ENCODE peak calls at places on chromosomes 5 and 9, in five cellular contexts. F is brain microvascular endothelial cell, C is SK-N-SH, Y is heart right ventricle, M is left lung. L is an unnamed sample.

GRCh38 chr5:34064656-34065055 is 21.6 kb upstream of the C1QTNF3 start:
- DNase-seq in F (no peak), C (no peak), Y (no peak), M (no peak), L (no peak)

GRCh38 chr5:22316291-22316690 is 536.9 kb downstream of the CDH12 start:
- DNase-seq in F (no peak), C (no peak), Y (no peak), M (no peak), L (no peak)

GRCh38 chr9:106799146-106799545 is 63.8 kb upstream of the ZNF462 start:
- DNase-seq in F (peak; percentile 82), C (no peak), Y (no peak), M (no peak), L (peak; percentile 85)

GRCh38 chr9:112863214-112863613 is 27.5 kb downstream of the SLC46A2 start:
- DNase-seq in F (no peak), C (no peak), Y (peak; percentile 23), M (peak; percentile 77), L (no peak)

GRCh38 chr5:172697123-172698121 is 56.4 kb downstream of the NEURL1B start:
- DNase-seq in F (peak; percentile 68), C (peak; percentile 87), Y (peak; percentile 85), M (peak; percentile 92), L (peak; percentile 89)

GRCh38 chr5:39194466-39195136 is 24.8 kb downstream of the FYB1 start:
- DNase-seq in F (peak; percentile 95), C (no peak), Y (no peak), M (no peak), L (peak; percentile 81)

GRCh38 chr5:79357401-79357800 is 121.5 kb downstream of the JMY start:
- DNase-seq in F (peak; percentile 19), C (no peak), Y (no peak), M (no peak), L (no peak)

GRCh38 chr5:111017731-111018130 is 53.8 kb upstream of the TSLP start:
- DNase-seq in F (no peak), C (no peak), Y (no peak), M (no peak), L (no peak)

GRCh38 chr9:84397151-84397728 is 56.7 kb upstream of the SLC28A3 start:
- DNase-seq in F (peak; percentile 74), C (peak; percentile 82), Y (peak; percentile 31), M (no peak), L (peak; percentile 79)

GRCh38 chr5:136182618-136183017 is 10.3 kb downstream of the SMIM32 start:
- DNase-seq in F (no peak), C (no peak), Y (no peak), M (no peak), L (no peak)

GRCh38 chr5:91219141-91219802 is 163.8 kb downstream of the ARRDC3 start:
- DNase-seq in F (peak; percentile 81), C (no peak), Y (no peak), M (no peak), L (peak; percentile 73)

GRCh38 chr5:1919209-1919566 is 36.5 kb upstream of the IRX4 start:
- DNase-seq in F (no peak), C (no peak), Y (no peak), M (no peak), L (no peak)

GRCh38 chr5:78647838-78648358 is 674 bp downstream of the LHFPL2 start:
- DNase-seq in F (peak; percentile 55), C (no peak), Y (peak; percentile 70), M (peak; percentile 89), L (peak; percentile 52)

GRCh38 chr5:134139891-134140469 is 25.5 kb downstream of the TCF7 start:
- DNase-seq in F (no peak), C (no peak), Y (no peak), M (no peak), L (no peak)

GRCh38 chr5:93381057-93381456 is 200.0 kb downstream of the NR2F1-AS1 start:
- DNase-seq in F (peak; percentile 66), C (no peak), Y (no peak), M (no peak), L (no peak)

GRCh38 chr5:16792278-16793275 is 143.5 kb downstream of the MYO10 start:
- DNase-seq in F (no peak), C (peak; percentile 68), Y (no peak), M (no peak), L (no peak)

GRCh38 chr5:159511570-159511969 is 181.3 kb upstream of the IL12B start:
- DNase-seq in F (no peak), C (no peak), Y (no peak), M (no peak), L (no peak)

GRCh38 chr9:135437259-135437658 is 42.3 kb upstream of the PPP1R26 start:
- DNase-seq in F (no peak), C (no peak), Y (no peak), M (no peak), L (no peak)

GRCh38 chr5:15937708-15938107 is 241.9 kb downstream of the MARCHF11 start:
- DNase-seq in F (no peak), C (no peak), Y (no peak), M (no peak), L (no peak)

GRCh38 chr5:180020176-180020575 is 51.4 kb downstream of the RNF130 start:
- DNase-seq in F (no peak), C (no peak), Y (no peak), M (no peak), L (no peak)

GRCh38 chr9:89427621-89428221 is 70.2 kb downstream of the SEMA4D start:
- DNase-seq in F (no peak), C (no peak), Y (no peak), M (no peak), L (no peak)

GRCh38 chr9:85108229-85108628 is 438.7 kb downstream of the NTRK2 start:
- DNase-seq in F (no peak), C (no peak), Y (no peak), M (no peak), L (no peak)

GRCh38 chr9:30967484-30967883 is 1417.0 kb upstream of the ACO1 start:
- DNase-seq in F (no peak), C (no peak), Y (no peak), M (no peak), L (peak; percentile 11)

GRCh38 chr9:134010310-134010709 is 15.0 kb upstream of the BRD3OS start:
- DNase-seq in F (no peak), C (no peak), Y (no peak), M (no peak), L (no peak)

GRCh38 chr5:126640867-126641266 is 40.1 kb downstream of the PHAX start:
- DNase-seq in F (no peak), C (no peak), Y (no peak), M (no peak), L (no peak)
- TF ChIP-seq CTCF in F (no peak), C (no peak), Y (no peak), M (no peak), L (no peak)

GRCh38 chr5:124630767-124631704 is 115.4 kb downstream of the ZNF608 start:
- DNase-seq in F (peak; percentile 24), C (no peak), Y (no peak), M (no peak), L (no peak)

GRCh38 chr5:124626053-124626452 is 120.4 kb downstream of the ZNF608 start:
- DNase-seq in F (no peak), C (no peak), Y (no peak), M (no peak), L (no peak)

GRCh38 chr5:124628721-124629596 is 117.5 kb downstream of the ZNF608 start:
- DNase-seq in F (peak; percentile 97), C (no peak), Y (no peak), M (peak; percentile 64), L (peak; percentile 94)

GRCh38 chr5:124627815-124628214 is 118.6 kb downstream of the ZNF608 start:
- DNase-seq in F (no peak), C (no peak), Y (no peak), M (no peak), L (no peak)

GRCh38 chr5:124628251-124628650 is 118.2 kb downstream of the ZNF608 start:
- DNase-seq in F (no peak), C (no peak), Y (no peak), M (no peak), L (no peak)
- H3K27ac ChIP-seq in F (no peak overlapping the region), C (no peak overlapping the region), Y (no peak overlapping the region), M (no peak overlapping the region), L (peak overlapping the region; percentile 72)

DNA sequence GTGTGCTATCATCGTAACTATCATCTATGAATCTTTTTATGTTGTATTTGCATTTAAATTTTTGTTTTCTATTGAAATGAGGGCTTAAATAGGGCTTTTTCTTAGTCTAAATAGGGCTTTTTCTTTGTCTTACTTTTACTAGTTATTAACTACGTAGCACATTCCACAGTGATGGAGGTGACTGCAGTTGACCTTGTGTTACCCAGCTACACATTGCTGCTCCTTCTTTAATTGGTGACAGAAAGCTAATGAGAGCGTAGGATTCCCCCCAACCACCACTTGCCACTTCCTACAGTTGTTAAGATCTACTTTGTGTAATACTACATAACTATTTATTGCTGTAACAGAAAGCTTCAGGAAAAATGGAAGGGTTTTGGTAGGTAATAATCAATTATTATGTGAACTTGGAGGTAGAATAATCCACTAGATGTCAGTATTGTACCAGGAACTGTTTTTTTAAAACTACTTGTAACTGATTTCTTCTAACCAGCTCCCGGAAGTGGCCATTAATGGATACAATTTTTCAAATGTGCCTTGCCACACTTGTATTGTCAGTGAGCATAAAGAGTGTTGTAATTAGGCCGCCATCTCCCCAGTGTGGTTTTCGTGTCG is 18.0 kb downstream of the MTRR start:
- DNase-seq in F (no peak), C (peak; percentile 27), Y (no peak), M (no peak), L (peak; percentile 32)
- TF ChIP-seq CTCF in F (peak; percentile 32), C (peak; percentile 72), Y (peak; percentile 60), M (peak; percentile 21), L (peak; percentile 72)

GRCh38 chr9:1337169-1337568 is 287.0 kb downstream of the DMRT2 start:
- DNase-seq in F (no peak), C (no peak), Y (no peak), M (no peak), L (peak; percentile 42)
- H3K27ac ChIP-seq in F (no peak overlapping the region), C (no peak overlapping the region), Y (no peak overlapping the region), M (no peak overlapping the region), L (no peak overlapping the region)